ENCODE peak calls at places on chromosome 11, in four cellular contexts. X is GM23248, U is HCT116, G is neural progenitor cell. A is an unnamed sample.
A peak's percentile ranks its signal among the peaks of the same experiment; 100 is the strongest.

GRCh38 chr11:107969219-107969618 is 39.5 kb upstream of the CUL5 start:
- DNase-seq in X (peak; percentile 2), U (peak; percentile 7), G (no peak), A (no peak)

GRCh38 chr11:22193348-22194051 is 615 bp downstream of the ANO5 start:
- DNase-seq in X (peak; percentile 1), U (no peak), G (peak; percentile 69), A (peak; percentile 28)

GRCh38 chr11:19393941-19394340 is 153.2 kb upstream of the E2F8 start:
- DNase-seq in X (peak; percentile 77), U (no peak), G (no peak), A (no peak)

GRCh38 chr11:107545101-107545514 is 20.4 kb downstream of the ALKBH8 start:
- DNase-seq in X (peak; percentile 74), U (peak; percentile 76), G (no peak), A (no peak)

GRCh38 chr11:20058749-20059458 is 101.4 kb downstream of the DBX1 start:
- DNase-seq in X (peak; percentile 14), U (no peak), G (no peak), A (no peak)

GRCh38 chr11:126727381-126727780 is 273.2 kb downstream of the KIRREL3 start:
- DNase-seq in X (no peak), U (no peak), G (no peak), A (no peak)

GRCh38 chr11:45187375-45187774 is 40.9 kb downstream of the PRDM11 start:
- DNase-seq in X (no peak), U (no peak), G (no peak), A (no peak)

GRCh38 chr11:914204-914603 is 3.6 kb upstream of the CHID1 start:
- DNase-seq in X (no peak), U (no peak), G (no peak), A (no peak)

GRCh38 chr11:124746621-124747243 is 5.3 kb downstream of the VSIG2 start:
- DNase-seq in X (peak; percentile 84), U (peak; percentile 82), G (peak; percentile 83), A (peak; percentile 84)

GRCh38 chr11:57599381-57599780 is 1.9 kb downstream of the SERPING1 start:
- DNase-seq in X (no peak), U (no peak), G (no peak), A (no peak)

GRCh38 chr11:117010808-117011540 is 87.3 kb downstream of the SIK3 start:
- DNase-seq in X (peak; percentile 96), U (no peak), G (no peak), A (no peak)

GRCh38 chr11:95659088-95659487 is 130.5 kb downstream of the FAM76B start:
- DNase-seq in X (peak; percentile 79), U (no peak), G (no peak), A (no peak)

GRCh38 chr11:8092587-8093424 is 11.8 kb downstream of the TUB start:
- DNase-seq in X (peak; percentile 92), U (peak; percentile 56), G (peak; percentile 77), A (peak; percentile 68)

GRCh38 chr11:67384851-67385366 is 6.9 kb upstream of the RAD9A start:
- DNase-seq in X (peak; percentile 68), U (no peak), G (no peak), A (no peak)

GRCh38 chr11:70203749-70204465 is 811 bp downstream of the FADD start:
- DNase-seq in X (peak; percentile 96), U (peak; percentile 19), G (peak; percentile 49), A (peak; percentile 79)

GRCh38 chr11:93543292-93543977 is at the start of gene SMCO4:
- DNase-seq in X (peak; percentile 92), U (peak; percentile 58), G (peak; percentile 96), A (peak; percentile 76)

GRCh38 chr11:44623321-44623715 is 57.9 kb downstream of the CD82 start:
- DNase-seq in X (no peak), U (no peak), G (no peak), A (no peak)

GRCh38 chr11:64723907-64724862 is 1.2 kb upstream of the NRXN2 start:
- DNase-seq in X (no peak), U (no peak), G (no peak), A (no peak)

GRCh38 chr11:116217006-116217405 is 555.8 kb downstream of the BUD13 start:
- DNase-seq in X (peak; percentile 65), U (peak; percentile 27), G (no peak), A (no peak)

GRCh38 chr11:66835762-66836405 is 7.4 kb upstream of the RCE1 start:
- DNase-seq in X (peak; percentile 47), U (no peak), G (no peak), A (no peak)

GRCh38 chr11:128291835-128292234 is 295.5 kb downstream of the ETS1 start:
- DNase-seq in X (no peak), U (no peak), G (no peak), A (no peak)

GRCh38 chr11:62665630-62666258 is 632 bp downstream of the CSKMT start:
- DNase-seq in X (peak; percentile 80), U (no peak), G (peak; percentile 73), A (peak; percentile 32)

GRCh38 chr11:7595016-7595869 is 78.1 kb downstream of the CYB5R2 start:
- DNase-seq in X (peak; percentile 63), U (no peak), G (peak; percentile 77), A (no peak)

GRCh38 chr11:1792461-1792860 is 28.7 kb upstream of the CTSD start:
- DNase-seq in X (no peak), U (no peak), G (no peak), A (no peak)

GRCh38 chr11:104319396-104319795 is 155.4 kb upstream of the PDGFD start:
- DNase-seq in X (no peak), U (no peak), G (no peak), A (no peak)
- TF ChIP-seq EZH2phosphoT487 in X (no peak), U (no peak), G (no peak), A (no peak)

GRCh38 chr11:42422094-42422493 is 889.7 kb upstream of the API5 start:
- DNase-seq in X (no peak), U (no peak), G (no peak), A (no peak)
- TF ChIP-seq EZH2phosphoT487 in X (no peak), U (no peak), G (no peak), A (no peak)

GRCh38 chr11:73290536-73290935 is 17.5 kb upstream of the ARHGEF17 start:
- DNase-seq in X (no peak), U (no peak), G (no peak), A (no peak)
- TF ChIP-seq EZH2phosphoT487 in X (no peak), U (no peak), G (no peak), A (no peak)

DNA sequence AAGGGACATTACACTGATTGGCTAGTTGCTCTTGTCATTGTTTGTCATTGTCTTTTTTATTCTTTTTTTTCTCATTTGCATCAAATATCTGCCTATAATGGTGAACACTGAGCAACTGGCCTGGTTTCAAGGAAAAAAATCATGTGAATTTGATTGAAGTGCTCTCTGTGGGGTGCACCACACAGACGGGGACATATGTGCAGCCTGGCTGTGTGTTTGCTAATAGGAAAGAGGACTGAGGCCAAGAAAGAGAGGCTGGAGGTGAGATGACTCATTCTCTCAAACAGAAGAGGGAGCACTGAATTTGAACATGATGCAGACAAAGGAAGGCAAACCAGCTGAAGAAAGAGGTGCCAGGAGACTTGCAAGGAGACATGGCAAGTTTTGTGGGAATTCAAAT is 684.9 kb upstream of the CCDC90B start:
- DNase-seq in X (peak; percentile 27), U (no peak), G (no peak), A (no peak)
- TF ChIP-seq EZH2phosphoT487 in X (no peak), U (no peak), G (no peak), A (no peak)

A was measured in MM.1S.